ENCODE peak calls at places on chromosome 2, in four cellular contexts. M, T, S and U are unnamed samples.

GRCh38 chr2:178304262-178304661 is 110.0 kb downstream of the OSBPL6 start:
- DNase-seq in M (no peak), T (no peak), S (no peak), U (no peak)

GRCh38 chr2:168320267-168320666 is 72.9 kb upstream of the STK39 start:
- DNase-seq in T (peak; percentile 3), S (no peak), M (no peak), U (no peak)

GRCh38 chr2:229901819-229902218 is 20.0 kb downstream of the TRIP12 start:
- DNase-seq in S (no peak), T (peak; percentile 85), M (no peak), U (no peak)

GRCh38 chr2:153059338-153060052 is 341.1 kb downstream of the ARL6IP6 start:
- DNase-seq in T (peak; percentile 68), S (no peak), M (no peak), U (no peak)

GRCh38 chr2:72979896-72980295 is 62.6 kb downstream of the EMX1 start:
- DNase-seq in M (no peak), S (no peak), T (no peak), U (no peak)

GRCh38 chr2:108594982-108595464 is 60.8 kb downstream of the LIMS1 start:
- DNase-seq in M (no peak), S (no peak), T (peak; percentile 95), U (no peak)

GRCh38 chr2:200380833-200381542 is 74.5 kb downstream of the SPATS2L start:
- DNase-seq in T (peak; percentile 72), M (no peak), S (no peak), U (no peak)

GRCh38 chr2:50066858-50067257 is 912.5 kb upstream of the FSHR start:
- DNase-seq in T (no peak), M (no peak), S (no peak), U (no peak)

GRCh38 chr2:141062016-141062415 is 1068.8 kb downstream of the LRP1B start:
- DNase-seq in T (no peak), M (no peak), S (no peak), U (no peak)

GRCh38 chr2:121475811-121476571 is 54.7 kb upstream of the RNU4ATAC start:
- DNase-seq in T (peak; percentile 32), M (no peak), S (no peak), U (no peak)

GRCh38 chr2:59029058-59029457 is 787.9 kb upstream of the FANCL start:
- DNase-seq in T (no peak), M (no peak), S (no peak), U (no peak)

GRCh38 chr2:85712849-85713612 is 18.9 kb downstream of the GNLY start:
- DNase-seq in T (no peak), M (peak; percentile 49), S (no peak), U (peak; percentile 46)

GRCh38 chr2:62202729-62203128 is 6.8 kb downstream of the B3GNT2 start:
- DNase-seq in S (no peak), M (no peak), T (no peak), U (no peak)

GRCh38 chr2:43524180-43524965 is 71.5 kb downstream of the THADA start:
- DNase-seq in M (no peak), T (peak; percentile 40), S (no peak), U (no peak)

GRCh38 chr2:119219873-119220272 is 3.8 kb upstream of the STEAP3 start:
- DNase-seq in T (no peak), M (no peak), S (no peak), U (no peak)

GRCh38 chr2:17800219-17800618 is 16.0 kb upstream of the MSGN1 start:
- DNase-seq in T (no peak), M (no peak), S (no peak), U (no peak)

GRCh38 chr2:233122541-233122940 is 62.4 kb downstream of the INPP5D start:
- DNase-seq in S (no peak), M (no peak), T (no peak), U (no peak)

GRCh38 chr2:235868645-235869044 is 299.5 kb downstream of the GBX2 start:
- DNase-seq in T (no peak), M (no peak), S (no peak), U (no peak)

GRCh38 chr2:116732322-116732721 is 1082.2 kb upstream of the DDX18 start:
- DNase-seq in T (no peak), M (no peak), S (no peak), U (no peak)

GRCh38 chr2:17355608-17356329 is 162.5 kb downstream of the RAD51AP2 start:
- DNase-seq in M (no peak), T (no peak), S (no peak), U (no peak)

GRCh38 chr2:188631037-188631794 is 339.5 kb downstream of the GULP1 start:
- DNase-seq in M (no peak), T (no peak), S (no peak), U (no peak)

GRCh38 chr2:39631715-39632114 is 34.0 kb upstream of the TMEM178A start:
- DNase-seq in T (peak; percentile 96), S (no peak), M (no peak), U (no peak)

GRCh38 chr2:219570194-219570923 is 980 bp downstream of the OBSL1 start:
- DNase-seq in S (no peak), T (peak; percentile 53), M (no peak), U (no peak)

GRCh38 chr2:53802617-53803115 is 15.8 kb downstream of the ERLEC1 start:
- DNase-seq in M (no peak), S (no peak), T (no peak), U (no peak)

GRCh38 chr2:88190808-88191721 is 20.9 kb downstream of the THNSL2 start:
- DNase-seq in S (peak; percentile 82), T (peak; percentile 22), M (no peak), U (no peak)

GRCh38 chr2:171056307-171056706 is 104.4 kb downstream of the TLK1 start:
- DNase-seq in M (no peak), T (no peak), S (no peak), U (no peak)

GRCh38 chr2:133420748-133421147 is 147.5 kb downstream of the NCKAP5 start:
- DNase-seq in M (no peak), S (no peak), T (no peak), U (no peak)

GRCh38 chr2:241617431-241618154 is 19.4 kb downstream of the THAP4 start:
- DNase-seq in S (peak; percentile 50), T (no peak), M (no peak), U (no peak)

GRCh38 chr2:144607899-144608477 is 88.1 kb upstream of the ZEB2 start:
- DNase-seq in S (no peak), M (no peak), T (no peak), U (no peak)

GRCh38 chr2:197931661-197932312 is 127.4 kb downstream of the PLCL1 start:
- DNase-seq in S (no peak), T (no peak), M (no peak), U (no peak)

GRCh38 chr2:215692387-215693079 is 256.7 kb upstream of the FN1 start:
- DNase-seq in S (no peak), T (peak; percentile 79), M (no peak), U (no peak)

GRCh38 chr2:24761866-24762265 is 31.3 kb downstream of the PTRHD1 start:
- DNase-seq in T (no peak), S (no peak), M (no peak), U (no peak)

GRCh38 chr2:218043701-218044109 is 25.3 kb upstream of the RUFY4 start:
- DNase-seq in S (no peak), M (no peak), T (no peak), U (no peak)

GRCh38 chr2:127525692-127526141 is 572 bp downstream of the IWS1 start:
- DNase-seq in T (peak; percentile 68), M (no peak), S (no peak), U (no peak)

GRCh38 chr2:111898703-111899514 is 502 bp downstream of the MERTK start:
- DNase-seq in S (no peak), T (no peak), M (no peak), U (no peak)

GRCh38 chr2:129861666-129862288 is 117.7 kb upstream of the RAB6C start:
- DNase-seq in T (no peak), M (no peak), S (no peak), U (no peak)